ENCODE peak calls at places on chromosomes 2 and 18, in nine cellular contexts. H is pancreas, N is transverse colon, Q is tibial artery, P is HepG2, F is iPS DF 6.9, M is lower lobe of right lung, E is right atrium auricular region, J is aorta. R is an unnamed sample.

GRCh38 chr2:149768320-149768799 is 180.8 kb upstream of the MMADHC start:
- DNase-seq in F (no peak), E (no peak), P (no peak), Q (no peak), N (no peak), J (no peak), H (no peak), M (no peak), R (no peak)

GRCh38 chr2:47076586-47077441 is 78.3 kb downstream of the STPG4 start:
- DNase-seq in F (no peak), H (peak; percentile 45), M (peak; percentile 73), J (peak; percentile 84), E (peak; percentile 89), N (peak; percentile 39), P (peak; percentile 100), Q (peak; percentile 80), R (peak; percentile 36)

GRCh38 chr2:228545041-228545440 is 363.6 kb upstream of the SPHKAP start:
- DNase-seq in E (no peak), F (no peak), Q (no peak), H (no peak), J (no peak), M (no peak), N (no peak), P (no peak), R (no peak)

GRCh38 chr2:120453635-120453998 is 107.7 kb downstream of the INHBB start:
- DNase-seq in F (no peak), Q (no peak), N (no peak), H (no peak), M (peak; percentile 20), P (peak; percentile 61), J (no peak), E (no peak), R (no peak)

GRCh38 chr18:2890606-2891005 is 43.8 kb downstream of the EMILIN2 start:
- DNase-seq in F (no peak), P (no peak), M (no peak), J (no peak), Q (no peak), H (no peak), E (peak; percentile 40), N (no peak), R (no peak)

GRCh38 chr2:218814540-218815243 is 16.9 kb downstream of the PRKAG3 start:
- DNase-seq in H (no peak), P (no peak), M (no peak), J (no peak), F (no peak), E (peak; percentile 55), Q (no peak), N (peak; percentile 32), R (no peak)

GRCh38 chr2:7430869-7431641 is 513.8 kb downstream of the RNF144A start:
- DNase-seq in Q (peak; percentile 74), J (peak; percentile 75), M (peak; percentile 87), H (peak; percentile 11), E (no peak), P (no peak), F (peak; percentile 67), N (peak; percentile 44), R (peak; percentile 23)

GRCh38 chr18:45793295-45793965 is 32.0 kb upstream of the SIGLEC15 start:
- DNase-seq in H (no peak), P (no peak), J (no peak), Q (no peak), N (no peak), F (no peak), M (no peak), E (no peak), R (no peak)

GRCh38 chr2:86747708-86748627 is 27.9 kb downstream of the RMND5A start:
- DNase-seq in H (no peak), M (no peak), F (no peak), N (peak; percentile 20), Q (no peak), J (no peak), P (peak; percentile 12), E (no peak), R (peak; percentile 20)

GRCh38 chr2:210318891-210319290 is 3.9 kb upstream of the MYL1 start:
- DNase-seq in P (no peak), M (no peak), Q (no peak), J (no peak), F (no peak), H (no peak), E (no peak), N (no peak), R (no peak)

GRCh38 chr2:8122506-8122898 is 559.4 kb upstream of the ID2 start:
- DNase-seq in N (no peak), P (no peak), H (no peak), M (no peak), E (no peak), Q (no peak), J (no peak), F (no peak), R (no peak)

GRCh38 chr2:241820625-241821384 is 11.8 kb downstream of the NEU4 start:
- DNase-seq in E (no peak), P (no peak), N (peak; percentile 7), H (no peak), F (no peak), Q (peak; percentile 62), J (peak; percentile 42), M (peak; percentile 30), R (no peak)

GRCh38 chr18:43129946-43130523 is 14.6 kb upstream of the RIT2 start:
- DNase-seq in J (no peak), M (no peak), N (no peak), H (no peak), E (no peak), Q (no peak), F (no peak), P (no peak), R (peak; percentile 1)

GRCh38 chr2:120667981-120668380 is 67.7 kb upstream of the GLI2 start:
- DNase-seq in N (no peak), F (no peak), M (no peak), H (no peak), P (no peak), E (no peak), J (no peak), Q (no peak), R (no peak)

GRCh38 chr18:58565021-58565420 is 63.9 kb downstream of the ALPK2 start:
- DNase-seq in H (no peak), E (no peak), J (no peak), N (no peak), F (no peak), Q (no peak), P (no peak), M (no peak), R (no peak)

GRCh38 chr2:241207151-241207550 is 18.7 kb downstream of the ANO7 start:
- DNase-seq in M (no peak), F (no peak), H (no peak), E (no peak), N (no peak), J (no peak), Q (no peak), P (no peak), R (no peak)

GRCh38 chr2:191677646-191678436 is at the start of gene NABP1:
- DNase-seq in J (peak; percentile 99), F (peak; percentile 75), P (peak; percentile 92), M (peak; percentile 99), H (peak; percentile 98), Q (peak; percentile 99), N (peak; percentile 100), E (peak; percentile 98), R (peak; percentile 97)

GRCh38 chr2:71674158-71674807 is 220.9 kb downstream of the DYSF start:
- DNase-seq in M (no peak), H (no peak), J (no peak), P (no peak), Q (no peak), E (peak; percentile 56), F (no peak), N (no peak), R (no peak)

GRCh38 chr2:67974564-67975430 is 88.0 kb downstream of the C1D start:
- DNase-seq in N (peak; percentile 14), Q (peak; percentile 77), F (no peak), M (peak; percentile 61), H (peak; percentile 23), J (peak; percentile 82), E (peak; percentile 61), P (no peak), R (no peak)

GRCh38 chr2:131369954-131370353 is 6.0 kb upstream of the RAB6D start:
- DNase-seq in H (no peak), P (no peak), J (no peak), M (no peak), Q (no peak), E (no peak), N (no peak), F (no peak), R (no peak)
- H3K9me3 ChIP-seq in H (no peaks in the 10 kb centered on the region), P (no peaks in the 10 kb centered on the region), J (no peaks in the 10 kb centered on the region), M (no peaks in the 10 kb centered on the region), Q (no peaks in the 10 kb centered on the region), E (no peaks in the 10 kb centered on the region), N (no peaks in the 10 kb centered on the region), F (no peaks in the 10 kb centered on the region), R (peaks cover 1% of the 10 kb centered on the region)

DNA sequence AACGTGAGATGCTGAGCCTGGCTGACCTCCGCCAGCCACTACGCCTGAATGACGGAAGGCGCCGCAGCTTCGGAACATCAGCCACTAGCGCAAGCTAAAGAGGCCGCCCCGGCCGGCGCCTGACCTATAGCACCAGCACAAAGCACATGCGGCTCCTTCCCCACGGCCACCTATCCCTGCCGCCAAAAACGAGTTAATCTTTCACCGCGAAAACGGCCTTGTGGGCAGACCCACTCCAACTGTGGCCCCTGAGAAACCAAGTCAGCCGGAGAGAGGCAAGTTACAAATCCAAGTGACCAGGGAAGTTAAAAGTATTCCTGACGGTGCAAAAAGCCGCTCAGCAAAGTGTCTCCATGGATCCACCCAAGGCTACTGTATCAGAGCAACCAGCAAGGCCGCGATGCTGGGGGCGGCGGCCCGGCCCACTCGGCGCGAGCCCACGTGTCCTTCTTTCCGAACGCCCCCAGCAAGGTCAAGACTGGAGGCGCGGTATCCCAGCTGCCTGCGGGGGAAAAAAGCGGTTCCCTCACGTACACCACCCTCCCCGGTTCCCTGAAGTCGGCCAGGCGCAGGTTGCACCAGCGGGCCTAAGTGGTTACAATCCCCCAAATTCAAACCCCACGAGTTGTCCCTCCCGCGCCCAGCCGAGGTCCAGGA is 575 bp downstream of the HSPD1 start:
- DNase-seq in F (no peak), H (peak; percentile 66), N (peak; percentile 76), Q (peak; percentile 77), J (peak; percentile 83), E (peak; percentile 72), P (peak; percentile 57), M (peak; percentile 84), R (peak; percentile 76)
- H3K4me1 ChIP-seq in F (peaks cover 1% of the 10 kb centered on the region), H (peaks cover 38% of the 10 kb centered on the region), N (peaks cover 43% of the 10 kb centered on the region), Q (no peaks in the 10 kb centered on the region), J (no peaks in the 10 kb centered on the region), E (no peaks in the 10 kb centered on the region), P (peaks cover 67% of the 10 kb centered on the region), M (peaks cover 53% of the 10 kb centered on the region), R (peaks cover 16% of the 10 kb centered on the region)

GRCh38 chr2:76194376-76194775 is 483.7 kb upstream of the GCFC2 start:
- DNase-seq in E (no peak), Q (no peak), N (no peak), J (no peak), F (no peak), M (no peak), H (peak; percentile 35), P (no peak), R (no peak)
- H3K4me3 ChIP-seq in E (no peak overlapping the region), Q (no peak overlapping the region), N (no peak overlapping the region), J (no peak overlapping the region), F (no peak overlapping the region), M (no peak overlapping the region), H (no peak overlapping the region), P (no peak overlapping the region), R (no peak overlapping the region)

DNA sequence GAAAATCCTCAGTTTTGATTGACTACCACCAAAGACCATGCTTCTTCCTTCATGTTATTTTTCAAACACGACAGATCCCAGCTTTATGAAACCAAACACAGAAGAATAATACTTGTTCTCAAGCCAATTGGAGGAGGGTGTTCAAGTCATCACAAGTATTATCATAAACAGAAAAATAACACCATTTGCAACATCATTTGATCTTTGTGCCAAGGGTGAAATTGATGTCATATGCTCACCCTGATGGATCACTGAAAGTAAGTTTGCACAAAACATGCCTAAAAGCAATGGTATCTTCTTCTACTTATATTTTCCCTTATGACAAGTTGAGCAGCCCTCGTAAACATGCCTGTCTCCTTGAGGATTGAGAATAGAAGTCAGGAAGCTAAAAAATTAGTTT is 448.1 kb upstream of the ZEB2 start:
- DNase-seq in P (no peak), F (no peak), N (no peak), J (no peak), Q (no peak), M (no peak), H (no peak), E (no peak), R (no peak)
- H3K9me3 ChIP-seq in P (peaks cover 81% of the 10 kb centered on the region), F (no peaks in the 10 kb centered on the region), N (peaks cover 3% of the 10 kb centered on the region), J (peaks cover 2% of the 10 kb centered on the region), Q (no peaks in the 10 kb centered on the region), M (peaks cover 18% of the 10 kb centered on the region), H (no peaks in the 10 kb centered on the region), E (no peaks in the 10 kb centered on the region), R (no peaks in the 10 kb centered on the region)